ENCODE peak calls at places on chromosomes 13 and 19, in nine cellular contexts. P, I, K, X, F, E, U, G and V are unnamed samples.

GRCh38 chr13:101941095-101941777 is 460.6 kb downstream of the FGF14 start:
- DNase-seq in P (no peak), I (peak), K (no peak), X (no peak), F (no peak), E (no peak), U (no peak), G (no peak), V (no peak)

GRCh38 chr13:60334310-60334709 is 62.7 kb upstream of the TDRD3 start:
- DNase-seq in P (no peak), I (no peak), K (no peak), X (no peak), F (no peak), E (no peak), U (no peak), G (no peak), V (no peak)

GRCh38 chr19:50537769-50538230 is 24.1 kb upstream of the ASPDH start:
- DNase-seq in P (peak), I (peak), K (peak), X (peak), F (peak), E (peak), U (peak), G (peak), V (peak)

GRCh38 chr13:60990032-60990733 is 425.5 kb downstream of the PCDH20 start:
- DNase-seq in P (no peak), I (peak), K (no peak), X (no peak), F (no peak), E (peak), U (no peak), G (no peak), V (no peak)

GRCh38 chr13:104571161-104571889 is 1505.1 kb upstream of the SLC10A2 start:
- DNase-seq in P (no peak), I (peak), K (no peak), X (no peak), F (no peak), E (peak), U (no peak), G (no peak), V (no peak)

GRCh38 chr19:14139944-14140343 is 3.6 kb upstream of the ASF1B start:
- DNase-seq in P (peak), I (no peak), K (no peak), X (no peak), F (no peak), E (no peak), U (no peak), G (no peak), V (no peak)

GRCh38 chr13:19781526-19781925 is 1.2 kb downstream of the PSPC1 start:
- DNase-seq in P (no peak), I (peak), K (no peak), X (no peak), F (no peak), E (no peak), U (no peak), G (no peak), V (no peak)

GRCh38 chr19:10228925-10229324 is 2.2 kb downstream of the S1PR2 start:
- DNase-seq in P (no peak), I (peak), K (no peak), X (peak), F (peak), E (peak), U (no peak), G (no peak), V (peak)

GRCh38 chr13:112814905-112815585 is 125.2 kb downstream of the ATP11A start:
- DNase-seq in P (no peak), I (no peak), K (peak), X (no peak), F (no peak), E (no peak), U (peak), G (no peak), V (no peak)

GRCh38 chr13:100473087-100473486 is 115.5 kb downstream of the GGACT start:
- DNase-seq in P (no peak), I (no peak), K (no peak), X (no peak), F (no peak), E (peak), U (no peak), G (no peak), V (no peak)

GRCh38 chr19:19822148-19822429 is 539 bp upstream of the ZNF506 start:
- DNase-seq in P (no peak), I (peak), K (no peak), X (no peak), F (no peak), E (no peak), U (no peak), G (no peak), V (no peak)

GRCh38 chr13:51397262-51397933 is 55.4 kb downstream of the INTS6 start:
- DNase-seq in P (no peak), I (no peak), K (no peak), X (no peak), F (no peak), E (peak), U (peak), G (no peak), V (no peak)

GRCh38 chr19:50649433-50650391 is at the start of gene C19orf81:
- DNase-seq in P (peak), I (peak), K (no peak), X (no peak), F (no peak), E (peak), U (no peak), G (no peak), V (no peak)

GRCh38 chr19:4967738-4968461 is 1.0 kb upstream of the KDM4B start:
- DNase-seq in P (no peak), I (no peak), K (no peak), X (no peak), F (no peak), E (no peak), U (no peak), G (no peak), V (no peak)

GRCh38 chr13:24680258-24680920 is at the start of gene ATP12A:
- DNase-seq in P (peak), I (no peak), K (no peak), X (peak), F (peak), E (peak), U (no peak), G (no peak), V (peak)

GRCh38 chr13:28324181-28324789 is 170.6 kb downstream of the FLT1 start:
- DNase-seq in P (peak), I (peak), K (no peak), X (peak), F (peak), E (peak), U (peak), G (peak), V (peak)

GRCh38 chr19:41646589-41647204 is 19.8 kb upstream of the CEACAM4 start:
- DNase-seq in P (no peak), I (no peak), K (no peak), X (peak), F (peak), E (peak), U (no peak), G (peak), V (no peak)

GRCh38 chr13:114152831-114153371 is 20.5 kb upstream of the RASA3 start:
- DNase-seq in P (no peak), I (no peak), K (peak), X (no peak), F (no peak), E (no peak), U (no peak), G (no peak), V (no peak)